ENCODE peak calls at places on chromosomes 4 and X, in eight cellular contexts. U is fibroblast of mammary gland; N is lower leg skin; G is activated CD8-positive, alpha-beta T cell treated with anti-CD3 and anti-CD28 coated beads for 36 hours; Y is right atrium auricular region; B is lower lobe of right lung; S is Calu3; X is PC-3. C is an unnamed sample.

GRCh38 chr4:79848329-79848728 is 224.7 kb downstream of the ANTXR2 start:
- DNase-seq in U (peak; percentile 24), N (no peak), G (no peak), Y (no peak), B (no peak), S (no peak), X (peak; percentile 19), C (no peak)

GRCh38 chr4:53763813-53764597 is 172.7 kb upstream of the LNX1 start:
- DNase-seq in U (peak; percentile 71), N (no peak), G (no peak), Y (no peak), B (no peak), S (no peak), X (peak; percentile 25), C (peak; percentile 79)

GRCh38 chrX:127138218-127138617 is 318.7 kb downstream of the PRR32 start:
- DNase-seq in U (no peak), N (no peak), G (no peak), Y (no peak), B (no peak), S (no peak), X (no peak), C (no peak)

GRCh38 chr4:184056877-184057276 is 151.8 kb downstream of the STOX2 start:
- DNase-seq in U (no peak), N (no peak), G (no peak), Y (no peak), B (no peak), S (no peak), X (no peak), C (no peak)

GRCh38 chr4:6419452-6420028 is 52.9 kb downstream of the PPP2R2C start:
- DNase-seq in U (peak; percentile 11), N (no peak), G (no peak), Y (no peak), B (no peak), S (no peak), X (no peak), C (peak; percentile 1)

GRCh38 chr4:108775921-108776320 is 13.1 kb upstream of the ETNPPL start:
- DNase-seq in U (no peak), N (no peak), G (no peak), Y (no peak), B (no peak), S (no peak), X (no peak), C (no peak)

GRCh38 chr4:2066011-2066551 is 7.0 kb downstream of the NAT8L start:
- DNase-seq in U (no peak), N (no peak), G (no peak), Y (no peak), B (peak; percentile 41), S (no peak), X (no peak), C (no peak)

GRCh38 chrX:41391606-41392005 is 55.5 kb upstream of the NYX start:
- DNase-seq in U (no peak), N (no peak), G (no peak), Y (no peak), B (peak; percentile 47), S (no peak), X (no peak), C (no peak)

GRCh38 chr4:143230683-143231082 is 46.0 kb downstream of the USP38 start:
- DNase-seq in U (no peak), N (no peak), G (no peak), Y (no peak), B (no peak), S (no peak), X (no peak), C (no peak)

GRCh38 chr4:186701273-186701672 is 22.4 kb downstream of the FAT1 start:
- DNase-seq in U (peak; percentile 64), N (no peak), G (no peak), Y (peak; percentile 65), B (no peak), S (no peak), X (no peak), C (peak; percentile 52)

GRCh38 chr4:37653601-37654000 is 32.6 kb downstream of the RELL1 start:
- DNase-seq in U (no peak), N (no peak), G (no peak), Y (no peak), B (no peak), S (no peak), X (peak; percentile 72), C (no peak)

GRCh38 chrX:39855748-39856129 is 242.0 kb downstream of the BCOR start:
- DNase-seq in U (peak; percentile 29), N (no peak), G (peak; percentile 93), Y (no peak), B (no peak), S (peak; percentile 45), X (peak; percentile 77), C (peak; percentile 11)

GRCh38 chr4:27176400-27176799 is 315.8 kb downstream of the STIM2 start:
- DNase-seq in U (peak; percentile 74), N (no peak), G (peak; percentile 5), Y (no peak), B (no peak), S (peak; percentile 53), X (peak; percentile 59), C (peak; percentile 40)

GRCh38 chr4:112348488-112349158 is 51.5 kb downstream of the ALPK1 start:
- DNase-seq in U (peak; percentile 73), N (peak; percentile 90), G (no peak), Y (peak; percentile 87), B (no peak), S (no peak), X (peak; percentile 60), C (peak; percentile 62)

GRCh38 chr4:83906561-83906960 is 370.7 kb downstream of the GPAT3 start:
- DNase-seq in U (peak; percentile 44), N (no peak), G (no peak), Y (no peak), B (no peak), S (no peak), X (no peak), C (peak; percentile 23)

GRCh38 chrX:54248309-54248708 is 65.3 kb upstream of the FAM120C start:
- DNase-seq in U (peak; percentile 45), N (no peak), G (no peak), Y (no peak), B (no peak), S (no peak), X (peak; percentile 61), C (peak; percentile 19)

GRCh38 chr4:102174800-102175199 is 170.5 kb downstream of the SLC39A8 start:
- DNase-seq in U (peak; percentile 38), N (no peak), G (no peak), Y (no peak), B (no peak), S (no peak), X (peak; percentile 32), C (peak; percentile 88)

GRCh38 chr4:85474818-85475630 is at the start of gene ARHGAP24:
- DNase-seq in U (peak; percentile 99), N (peak; percentile 95), G (peak; percentile 68), Y (peak; percentile 96), B (peak; percentile 91), S (peak; percentile 72), X (peak; percentile 88), C (peak; percentile 100)

GRCh38 chr4:88846232-88846790 is 148.7 kb upstream of the NAP1L5 start:
- DNase-seq in U (peak; percentile 36), N (no peak), G (no peak), Y (no peak), B (no peak), S (no peak), X (peak; percentile 46), C (peak; percentile 22)

GRCh38 chrX:131975851-131976250 is 47.3 kb upstream of the STK26 start:
- DNase-seq in U (no peak), N (no peak), G (no peak), Y (no peak), B (no peak), S (no peak), X (no peak), C (peak; percentile 65)

GRCh38 chrX:65677954-65678469 is 10.6 kb downstream of the MSN start:
- DNase-seq in U (peak; percentile 93), N (no peak), G (no peak), Y (peak; percentile 71), B (no peak), S (peak; percentile 5), X (peak; percentile 91), C (peak; percentile 86)

GRCh38 chrX:119150163-119151135 is 22.8 kb upstream of the KIAA1210 start:
- DNase-seq in U (no peak), N (peak; percentile 65), G (no peak), Y (no peak), B (no peak), S (no peak), X (no peak), C (no peak)

GRCh38 chrX:119147486-119147885 is 19.9 kb upstream of the KIAA1210 start:
- DNase-seq in U (no peak), N (peak; percentile 45), G (no peak), Y (no peak), B (no peak), S (peak; percentile 32), X (no peak), C (no peak)

DNA sequence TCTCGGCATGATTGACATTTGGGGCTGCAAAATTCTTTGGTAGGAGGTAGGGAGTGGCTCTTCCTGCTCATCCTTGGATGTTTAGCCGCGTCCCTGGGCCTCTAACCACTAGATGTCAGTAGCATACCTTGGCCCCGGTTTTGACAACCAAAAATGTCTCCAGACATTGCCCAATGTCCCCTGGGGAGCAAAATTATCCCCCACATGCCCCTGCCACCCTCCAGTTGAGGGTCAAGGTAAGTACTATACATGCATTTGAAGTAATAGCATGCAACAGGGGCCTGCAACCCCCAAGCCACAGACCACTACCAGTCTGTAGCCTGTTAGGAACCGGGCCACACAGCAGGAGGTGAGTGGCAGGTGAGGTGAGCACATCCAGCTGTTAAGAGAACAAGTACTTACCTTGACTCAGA is 17.6 kb upstream of the KIAA1210 start:
- DNase-seq in U (peak; percentile 37), N (no peak), G (peak; percentile 9), Y (no peak), B (no peak), S (peak; percentile 24), X (peak; percentile 62), C (peak; percentile 11)
- TF ChIP-seq CTCF in U (peak; percentile 62), N (no peak), G (no peak), Y (peak; percentile 56), B (no peak), S (peak; percentile 32), X (peak; percentile 74), C (peak; percentile 49)

GRCh38 chr4:175622887-175623286 is 189.2 kb downstream of the GPM6A start:
- DNase-seq in U (no peak), N (no peak), G (no peak), Y (no peak), B (no peak), S (no peak), X (no peak), C (no peak)
- TF ChIP-seq CTCF in U (no peak), N (no peak), G (no peak), Y (no peak), B (no peak), S (no peak), X (no peak), C (no peak)

DNA sequence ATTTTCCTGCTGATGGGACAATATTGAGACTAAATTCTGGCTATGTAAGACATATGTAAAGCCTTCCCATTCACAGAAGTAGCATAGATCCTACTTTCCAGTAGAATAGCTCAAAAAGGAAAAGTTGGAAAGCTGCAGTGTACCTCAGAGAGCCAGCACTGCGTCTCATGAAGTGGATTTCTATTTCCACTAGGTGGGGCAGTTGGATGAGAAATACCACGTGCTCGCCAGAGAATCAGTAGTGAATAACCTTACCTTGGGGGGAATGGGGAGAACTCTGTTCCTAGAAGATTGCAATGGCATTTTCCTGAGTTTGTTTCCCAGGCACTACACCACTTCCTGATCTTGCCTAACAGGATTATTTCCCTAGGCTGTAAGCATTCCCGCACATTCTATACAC is 907.1 kb downstream of the FSTL5 start:
- DNase-seq in U (no peak), N (no peak), G (no peak), Y (no peak), B (no peak), S (no peak), X (peak; percentile 46), C (no peak)
- TF ChIP-seq CTCF in U (no peak), N (no peak), G (peak; percentile 27), Y (no peak), B (no peak), S (no peak), X (peak; percentile 60), C (peak; percentile 27)

GRCh38 chr4:71004281-71004851 is 10.9 kb downstream of the DCK start:
- DNase-seq in U (no peak), N (no peak), G (peak; percentile 87), Y (no peak), B (no peak), S (no peak), X (no peak), C (no peak)
- TF ChIP-seq CTCF in U (no peak), N (no peak), G (no peak), Y (no peak), B (no peak), S (no peak), X (no peak), C (no peak)

C was measured in fibroblast of villous mesenchyme.